ENCODE peak calls at places on chromosomes 16 and 17, in seven cellular contexts. U, M, Y, T, N, O and A are unnamed samples.

GRCh38 chr17:77768475-77768874 is 190.0 kb upstream of the TNRC6C start:
- DNase-seq in Y (no peak), O (no peak), U (no peak), N (no peak), M (no peak), T (no peak), A (no peak)

GRCh38 chr16:84344781-84345180 is 23.6 kb upstream of the ATP2C2 start:
- DNase-seq in N (no peak), U (no peak), T (no peak), Y (no peak), M (no peak), O (no peak), A (no peak)

GRCh38 chr17:60602871-60603270 is 2.9 kb downstream of the PPM1D start:
- DNase-seq in T (no peak), N (no peak), M (no peak), U (no peak), Y (no peak), O (no peak), A (no peak)

GRCh38 chr16:49811630-49812334 is 44.1 kb downstream of the ZNF423 start:
- DNase-seq in O (no peak), T (no peak), N (no peak), M (no peak), U (no peak), Y (no peak), A (no peak)

GRCh38 chr16:70703041-70703834 is 17.4 kb upstream of the MTSS2 start:
- DNase-seq in N (peak), M (no peak), U (peak), O (no peak), T (no peak), Y (peak), A (no peak)

GRCh38 chr17:35746956-35747355 is 6.1 kb downstream of the GAS2L2 start:
- DNase-seq in T (no peak), U (no peak), Y (no peak), M (no peak), O (no peak), N (no peak), A (no peak)

GRCh38 chr17:33667052-33667509 is 374.0 kb upstream of the ASIC2 start:
- DNase-seq in Y (no peak), U (no peak), M (no peak), T (no peak), O (no peak), N (no peak), A (no peak)

GRCh38 chr17:29918922-29919856 is 10.8 kb downstream of the SSH2 start:
- DNase-seq in O (peak), U (peak), M (no peak), T (no peak), Y (no peak), N (no peak), A (no peak)

GRCh38 chr17:75499313-75500022 is 15.9 kb downstream of the CASKIN2 start:
- DNase-seq in M (no peak), U (no peak), O (no peak), T (no peak), N (no peak), Y (no peak), A (no peak)

GRCh38 chr16:31367875-31368274 is 12.9 kb downstream of the ITGAX start:
- DNase-seq in Y (no peak), U (no peak), N (no peak), M (no peak), O (no peak), T (no peak), A (no peak)

GRCh38 chr17:67779098-67779672 is 46.1 kb upstream of the BPTF start:
- DNase-seq in Y (peak), O (peak), M (peak), U (peak), N (no peak), T (peak), A (no peak)
- TF ChIP-seq CTCF in Y (peak), O (peak), M (peak), U (peak), N (peak), T (peak), A (peak)

GRCh38 chr16:2586241-2586640 is 48.4 kb downstream of the PDPK1 start:
- DNase-seq in T (no peak), U (no peak), M (no peak), Y (no peak), O (no peak), N (no peak), A (no peak)
- TF ChIP-seq CTCF in T (no peak), U (no peak), M (no peak), Y (peak), O (no peak), N (peak), A (no peak)

GRCh38 chr16:73329363-73330306 is 281.7 kb upstream of the ZFHX3 start:
- DNase-seq in N (no peak), T (no peak), U (no peak), O (no peak), M (no peak), Y (no peak), A (no peak)
- TF ChIP-seq CTCF in N (no peak), T (no peak), U (no peak), O (no peak), M (no peak), Y (peak), A (no peak)

GRCh38 chr17:66172706-66173223 is 19.2 kb downstream of the CEP112 start:
- DNase-seq in N (no peak), T (no peak), O (no peak), U (no peak), Y (no peak), M (no peak), A (no peak)
- TF ChIP-seq CTCF in N (no peak), T (no peak), O (no peak), U (no peak), Y (no peak), M (no peak), A (no peak)

GRCh38 chr16:86093801-86094750 is 195.1 kb downstream of the IRF8 start:
- DNase-seq in T (no peak), O (no peak), U (no peak), N (no peak), Y (no peak), M (no peak), A (no peak)
- TF ChIP-seq CTCF in T (no peak), O (no peak), U (no peak), N (peak), Y (no peak), M (no peak), A (no peak)

DNA sequence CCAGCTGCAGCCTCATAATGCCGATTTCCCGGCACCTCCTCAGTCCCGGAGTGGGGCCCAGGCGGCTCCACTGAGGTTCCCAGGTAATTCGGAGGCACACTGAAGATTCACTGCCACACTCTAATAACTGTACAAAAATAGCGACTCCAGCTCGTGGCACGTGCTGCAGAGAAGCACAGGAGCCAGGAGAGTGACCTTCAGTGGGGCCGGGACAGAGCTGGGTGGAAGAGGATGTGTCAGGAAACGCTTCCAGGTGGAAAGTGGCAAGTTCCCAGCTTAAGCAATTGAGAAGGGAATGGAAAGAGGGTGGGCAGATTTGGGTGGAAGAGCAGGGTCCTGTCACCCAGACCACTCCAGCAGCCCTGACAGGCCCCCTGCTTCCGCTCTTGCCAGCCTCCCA is 3.1 kb upstream of the TRAP1 start:
- DNase-seq in M (no peak), Y (no peak), N (no peak), O (no peak), U (no peak), T (no peak), A (no peak)
- TF ChIP-seq CTCF in M (no peak), Y (no peak), N (no peak), O (no peak), U (no peak), T (no peak), A (no peak)

DNA sequence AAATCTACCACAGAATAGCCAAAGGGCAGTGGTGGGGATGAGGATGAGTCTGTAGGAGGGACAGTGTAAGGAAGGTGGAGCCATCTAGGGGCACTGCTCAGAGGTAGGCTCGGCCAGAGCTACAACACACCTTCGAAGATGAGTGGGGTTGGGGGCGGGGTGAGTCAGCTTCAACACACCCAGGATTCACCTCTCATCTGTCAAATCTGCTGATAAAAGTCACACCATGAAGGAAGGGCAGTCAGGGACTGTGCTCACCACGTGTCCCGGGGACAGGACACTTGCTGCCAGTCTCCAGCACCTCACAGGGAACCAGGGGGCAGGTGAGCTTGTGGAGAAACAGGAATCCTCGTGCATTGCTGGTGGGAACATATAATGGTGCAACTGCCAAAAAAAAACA is 133.3 kb downstream of the ANKRD11 start:
- DNase-seq in N (no peak), O (peak), Y (no peak), T (no peak), M (no peak), U (no peak), A (no peak)
- TF ChIP-seq CTCF in N (no peak), O (no peak), Y (no peak), T (no peak), M (no peak), U (no peak), A (no peak)

GRCh38 chr17:82030470-82031302 is 792 bp upstream of the RAC3 start:
- DNase-seq in M (peak), T (peak), O (peak), Y (peak), U (peak), N (peak), A (peak)
- TF ChIP-seq CTCF in M (peak), T (peak), O (peak), Y (peak), U (peak), N (peak), A (peak)

GRCh38 chr17:57833597-57833939 is 16.3 kb downstream of the MRPS23 start:
- DNase-seq in M (no peak), Y (no peak), N (no peak), T (no peak), U (no peak), O (no peak), A (no peak)
- TF ChIP-seq CTCF in M (no peak), Y (no peak), N (no peak), T (peak), U (no peak), O (no peak), A (peak)